ENCODE peak calls at places on chromosomes 11 and 22, in ten cellular contexts. H is foreskin fibroblast, F is HL-60, T is cardiac muscle cell, D is colonic mucosa, G is thoracic aorta, S is fibroblast of villous mesenchyme, I is cardiac fibroblast, C is AG04449, K is fibroblast of the aortic adventitia. Y is an unnamed sample.

GRCh38 chr11:73072935-73073481 is 69.1 kb downstream of the FCHSD2 start:
- DNase-seq in H (no peak), F (peak; percentile 27), T (peak; percentile 57), D (peak; percentile 47), G (no peak), S (peak; percentile 62), I (peak; percentile 63), C (no peak), K (peak; percentile 54), Y (peak; percentile 51)

GRCh38 chr11:75453916-75454655 is 21.1 kb upstream of the KLHL35 start:
- DNase-seq in H (no peak), F (no peak), T (peak; percentile 80), D (no peak), G (no peak), S (peak; percentile 54), I (peak; percentile 28), C (peak; percentile 63), K (peak; percentile 93), Y (peak; percentile 62)

GRCh38 chr11:14418801-14419417 is 59.9 kb upstream of the RRAS2 start:
- DNase-seq in H (no peak), F (no peak), T (no peak), D (peak; percentile 22), G (no peak), S (no peak), I (peak; percentile 55), C (no peak), K (no peak), Y (peak; percentile 36)

GRCh38 chr11:63779044-63779443 is 10.5 kb upstream of the ZFTA start:
- DNase-seq in H (no peak), F (no peak), T (peak; percentile 50), D (no peak), G (no peak), S (peak; percentile 74), I (no peak), C (no peak), K (no peak), Y (peak; percentile 33)

GRCh38 chr22:48192920-48193319 is 1430.5 kb downstream of the TBC1D22A start:
- DNase-seq in H (no peak), F (peak; percentile 14), T (no peak), D (no peak), G (no peak), S (no peak), I (no peak), C (no peak), K (no peak), Y (no peak)

GRCh38 chr22:27468712-27469111 is 332.8 kb downstream of the MN1 start:
- DNase-seq in H (no peak), F (no peak), T (no peak), D (no peak), G (no peak), S (no peak), I (no peak), C (no peak), K (no peak), Y (no peak)

GRCh38 chr22:43186272-43187170 is at the start of gene TTLL12:
- DNase-seq in H (peak; percentile 36), F (peak; percentile 18), T (peak; percentile 73), D (no peak), G (no peak), S (peak; percentile 62), I (peak; percentile 35), C (no peak), K (peak; percentile 30), Y (peak; percentile 44)

GRCh38 chr11:19966435-19966834 is 193.8 kb downstream of the DBX1 start:
- DNase-seq in H (no peak), F (no peak), T (no peak), D (no peak), G (no peak), S (no peak), I (no peak), C (no peak), K (no peak), Y (no peak)

GRCh38 chr11:93728792-93729128 is 12.5 kb downstream of the TAF1D start:
- DNase-seq in H (no peak), F (no peak), T (no peak), D (no peak), G (no peak), S (no peak), I (peak; percentile 31), C (no peak), K (no peak), Y (no peak)

GRCh38 chr11:116397556-116398167 is 375.1 kb downstream of the BUD13 start:
- DNase-seq in H (no peak), F (no peak), T (no peak), D (no peak), G (no peak), S (no peak), I (no peak), C (no peak), K (no peak), Y (no peak)

GRCh38 chr11:5938603-5938965 is 3.5 kb upstream of the OR56A3 start:
- DNase-seq in H (no peak), F (no peak), T (no peak), D (no peak), G (no peak), S (no peak), I (no peak), C (no peak), K (no peak), Y (no peak)

GRCh38 chr22:46008291-46008690 is 31.3 kb upstream of the WNT7B start:
- DNase-seq in H (no peak), F (no peak), T (no peak), D (no peak), G (no peak), S (no peak), I (no peak), C (no peak), K (peak; percentile 40), Y (no peak)
- H3K4me3 ChIP-seq in H (no peak overlapping the region), F (no peak overlapping the region), T (no peak overlapping the region), D (no peak overlapping the region), G (no peak overlapping the region), S (no peak overlapping the region), I (no peak overlapping the region), C (no peak overlapping the region), K (no peak overlapping the region), Y (no peak overlapping the region)

DNA sequence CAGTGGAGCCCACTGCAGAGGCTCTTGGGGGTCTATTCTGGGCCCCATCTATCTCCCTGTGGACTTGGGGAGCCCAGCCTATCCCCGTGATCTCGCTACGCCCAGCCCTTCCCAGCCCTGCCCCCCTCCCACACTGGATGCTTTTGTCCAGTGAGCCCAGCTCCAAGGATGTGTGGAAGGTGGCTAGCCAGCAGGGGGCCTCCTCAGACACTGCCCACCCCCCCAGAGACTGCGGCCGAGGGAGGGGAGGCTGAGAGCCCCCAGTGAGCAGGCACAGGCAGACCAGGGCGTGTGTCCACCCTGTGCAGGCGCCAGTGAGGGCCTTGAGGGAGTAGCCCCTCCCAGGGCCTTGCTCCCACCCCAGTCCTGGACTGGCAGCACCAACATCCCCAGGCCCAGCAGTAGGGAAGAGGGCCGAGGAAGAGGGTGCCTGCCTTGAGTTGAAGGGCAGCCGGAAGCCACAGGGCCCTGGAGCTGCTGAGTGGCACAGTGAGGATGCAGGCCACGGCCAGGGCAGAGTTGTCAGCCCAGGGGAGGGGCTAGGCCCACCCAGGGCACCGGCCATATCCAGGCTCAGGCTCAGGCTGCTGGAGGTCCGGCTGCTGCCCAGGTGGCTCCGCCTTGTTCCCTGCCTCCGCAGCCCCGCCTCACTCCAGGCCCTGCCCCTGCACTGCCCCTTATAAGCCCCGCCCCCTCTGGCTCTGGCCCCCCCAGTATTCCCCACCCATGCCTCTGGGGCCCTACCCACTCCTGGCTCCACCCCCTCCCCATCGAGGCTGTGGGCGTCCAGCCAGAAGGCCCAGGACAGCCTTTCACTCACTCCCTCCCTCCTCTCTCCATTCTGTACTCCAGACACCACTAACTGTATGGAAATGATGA is 28.0 kb downstream of the MOB2 start:
- DNase-seq in H (peak; percentile 8), F (no peak), T (peak; percentile 64), D (peak; percentile 80), G (peak; percentile 25), S (peak; percentile 50), I (peak; percentile 28), C (no peak), K (no peak), Y (peak; percentile 22)
- TF ChIP-seq CTCF in H (peak; percentile 12), F (no peak), T (peak; percentile 35), D (no peak), G (peak; percentile 14), S (peak; percentile 33), I (peak; percentile 32), C (peak; percentile 38), K (peak; percentile 26), Y (peak; percentile 25)

GRCh38 chr11:45663486-45664375 is 1.7 kb downstream of the CHST1 start:
- DNase-seq in H (peak; percentile 14), F (no peak), T (no peak), D (no peak), G (no peak), S (no peak), I (no peak), C (no peak), K (peak; percentile 6), Y (no peak)
- H3K4me3 ChIP-seq in H (no peak overlapping the region), F (no peak overlapping the region), T (peak overlapping the region; percentile 78), D (no peak overlapping the region), G (peak overlapping the region; percentile 93), S (peak overlapping the region; percentile 52), I (peak overlapping the region; percentile 53), C (peak overlapping the region; percentile 47), K (no peak overlapping the region), Y (peak overlapping the region; percentile 64)

DNA sequence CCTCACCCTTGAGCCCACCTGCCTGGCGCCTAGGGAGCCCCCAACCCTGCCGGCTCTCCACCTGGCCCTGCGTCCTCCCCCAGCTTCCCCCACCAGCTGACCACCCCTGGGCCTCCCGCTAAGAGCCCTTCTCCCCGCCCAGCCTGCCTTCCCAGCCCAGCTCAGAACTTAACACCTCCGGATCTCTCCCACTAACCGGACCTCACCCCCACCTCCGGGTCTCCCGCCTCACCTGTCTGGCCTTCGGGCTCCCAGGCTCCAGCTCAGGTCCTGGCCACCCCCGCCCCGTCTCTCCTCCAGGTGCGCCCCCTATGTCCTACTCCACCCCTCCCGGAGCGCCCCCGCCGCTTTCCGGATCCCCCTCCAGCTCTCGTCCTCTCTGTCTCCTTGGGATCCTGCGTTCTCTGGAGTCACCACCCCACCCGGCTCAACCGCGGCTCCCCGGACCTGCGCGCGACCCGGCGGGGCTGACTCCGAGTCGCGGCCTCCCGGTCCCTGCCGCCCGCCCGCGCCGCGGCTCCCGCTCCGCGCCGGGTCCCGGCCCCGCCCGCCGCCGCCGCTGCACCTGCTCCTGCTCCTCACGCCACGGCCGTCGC is at the start of gene KCNJ11:
- DNase-seq in H (no peak), F (no peak), T (no peak), D (peak; percentile 35), G (no peak), S (no peak), I (no peak), C (no peak), K (no peak), Y (no peak)
- TF ChIP-seq CTCF in H (no peak), F (no peak), T (no peak), D (no peak), G (no peak), S (no peak), I (no peak), C (no peak), K (no peak), Y (no peak)

DNA sequence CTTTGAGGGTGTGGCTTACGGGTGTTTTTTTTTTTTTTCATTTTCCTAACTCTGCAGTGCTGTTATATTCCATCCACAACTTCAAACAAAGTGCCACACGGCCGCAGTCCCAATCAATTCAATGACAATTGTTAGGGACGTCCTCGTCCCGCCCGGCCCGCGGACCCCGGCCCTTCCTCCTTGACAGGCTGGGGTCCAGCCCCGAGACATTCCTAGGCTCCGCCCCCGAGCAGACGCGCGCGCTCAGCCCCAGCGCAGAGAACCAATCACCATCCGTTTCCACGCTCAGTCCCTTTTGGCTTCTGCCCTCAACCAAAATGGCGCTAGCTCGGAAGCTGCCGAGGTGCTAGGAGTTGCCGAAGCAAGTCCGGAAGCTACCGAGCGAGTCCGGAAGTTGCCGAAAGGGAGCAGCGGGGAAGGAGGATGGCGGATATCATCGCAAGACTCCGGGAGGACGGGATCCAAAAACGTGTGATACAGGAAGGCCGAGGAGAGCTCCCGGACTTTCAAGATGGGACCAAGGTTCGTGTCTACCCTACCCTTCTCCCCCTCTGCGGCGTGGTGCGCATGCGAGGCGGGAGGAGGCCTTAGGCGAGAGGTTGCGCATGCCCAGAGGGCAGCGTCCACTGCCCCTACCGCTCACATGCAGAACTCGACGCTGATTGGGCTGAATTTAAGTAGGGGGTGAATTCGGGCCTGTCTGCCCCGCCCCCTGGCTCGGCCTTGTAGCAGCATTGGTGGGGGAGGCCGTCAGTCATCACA is at the start of gene AIP:
- DNase-seq in H (peak; percentile 96), F (peak; percentile 99), T (peak; percentile 98), D (peak; percentile 99), G (peak; percentile 92), S (peak; percentile 97), I (peak; percentile 99), C (peak; percentile 79), K (peak; percentile 98), Y (peak; percentile 98)
- H3K4me3 ChIP-seq in H (peak within 1 kb of the TSS; percentile 73), F (peak within 1 kb of the TSS; percentile 48), T (peak within 1 kb of the TSS; percentile 37), D (peak within 1 kb of the TSS; percentile 53), G (peak within 1 kb of the TSS; percentile 72), S (peak within 1 kb of the TSS; percentile 72), I (peak within 1 kb of the TSS; percentile 68), C (peak within 1 kb of the TSS; percentile 79), K (peak within 1 kb of the TSS; percentile 80), Y (peak within 1 kb of the TSS; percentile 76)

Y was measured in fibroblast of pulmonary artery.